ENCODE peak calls at places on chromosomes 13 and 19, in nine cellular contexts. X is OCI-LY7; P is heart left ventricle; O is mesenchymal stem cell; F is heart right ventricle; T is psoas muscle; B is aorta; D is SK-N-SH; L is CD8-positive, alpha-beta memory T cell. A is an unnamed sample. For H3K4me1, the result is how much of the 10 kb centered on the place peaks cover.

GRCh38 chr19:30374791-30375650 is 2.8 kb downstream of the ZNF536 start:
- DNase-seq in X (no peak), P (no peak), O (no peak), F (no peak), T (no peak), B (no peak), D (peak), L (no peak), A (no peak)

GRCh38 chr19:35336166-35336955 is 7.4 kb downstream of the CD22 start:
- DNase-seq in X (no peak), P (no peak), O (no peak), F (no peak), T (no peak), B (no peak), D (no peak), L (no peak), A (no peak)

GRCh38 chr13:112623051-112623711 is 35.2 kb upstream of the TUBGCP3 start:
- DNase-seq in X (no peak), P (no peak), O (no peak), F (no peak), T (no peak), B (no peak), D (no peak), L (no peak), A (no peak)

GRCh38 chr13:85896516-85897450 is 97.6 kb upstream of the SLITRK6 start:
- DNase-seq in X (peak), P (no peak), O (peak), F (no peak), T (no peak), B (peak), D (peak), L (no peak), A (no peak)

GRCh38 chr13:90420683-90421082 is 926.8 kb upstream of the MIR17HG start:
- DNase-seq in X (no peak), P (no peak), O (no peak), F (no peak), T (no peak), B (no peak), D (no peak), L (no peak), A (no peak)

GRCh38 chr19:47099576-47100050 is 14.0 kb downstream of the ZC3H4 start:
- DNase-seq in X (no peak), P (no peak), O (no peak), F (no peak), T (peak), B (no peak), D (no peak), L (no peak), A (no peak)

GRCh38 chr13:98847780-98848179 is 95.3 kb upstream of the SLC15A1 start:
- DNase-seq in X (no peak), P (no peak), O (no peak), F (no peak), T (no peak), B (no peak), D (no peak), L (no peak), A (no peak)

GRCh38 chr13:25463496-25463895 is 91.7 kb downstream of the ATP8A2 start:
- DNase-seq in X (no peak), P (no peak), O (no peak), F (no peak), T (no peak), B (no peak), D (no peak), L (no peak), A (no peak)

GRCh38 chr13:101655435-101655834 is 203.0 kb downstream of the ITGBL1 start:
- DNase-seq in X (peak), P (no peak), O (no peak), F (no peak), T (no peak), B (no peak), D (no peak), L (no peak), A (no peak)

GRCh38 chr19:47560999-47561398 is 11.9 kb downstream of the ZNF541 start:
- DNase-seq in X (no peak), P (no peak), O (no peak), F (no peak), T (no peak), B (no peak), D (no peak), L (no peak), A (no peak)

GRCh38 chr19:18292810-18293641 is 11.6 kb upstream of the JUND start:
- DNase-seq in X (peak), P (peak), O (peak), F (peak), T (peak), B (peak), D (peak), L (no peak), A (peak)

GRCh38 chr19:35306473-35307246 is 14.7 kb downstream of the MAG start:
- DNase-seq in X (peak), P (no peak), O (no peak), F (no peak), T (no peak), B (no peak), D (no peak), L (no peak), A (peak)

GRCh38 chr19:36112678-36113077 is 1.7 kb downstream of the OVOL3 start:
- DNase-seq in X (no peak), P (no peak), O (no peak), F (no peak), T (no peak), B (no peak), D (no peak), L (no peak), A (no peak)

GRCh38 chr13:110590577-110590976 is 24.8 kb upstream of the NAXD start:
- DNase-seq in X (no peak), P (no peak), O (no peak), F (no peak), T (no peak), B (no peak), D (no peak), L (no peak), A (no peak)

GRCh38 chr19:16593181-16593580 is 21.0 kb upstream of the SLC35E1 start:
- DNase-seq in X (peak), P (no peak), O (no peak), F (no peak), T (no peak), B (no peak), D (no peak), L (no peak), A (no peak)

GRCh38 chr19:51207747-51208146 is 17.1 kb upstream of the CD33 start:
- DNase-seq in X (no peak), P (no peak), O (no peak), F (no peak), T (no peak), B (no peak), D (no peak), L (no peak), A (no peak)

GRCh38 chr19:35031072-35031881 is 1.0 kb downstream of the SCN1B start:
- DNase-seq in X (no peak), P (peak), O (peak), F (no peak), T (peak), B (no peak), D (no peak), L (no peak), A (no peak)

GRCh38 chr13:40672310-40673060 is 6.0 kb upstream of the FOXO1 start:
- DNase-seq in X (no peak), P (no peak), O (peak), F (no peak), T (no peak), B (no peak), D (peak), L (no peak), A (no peak)

GRCh38 chr19:46503848-46504453 is 8.3 kb upstream of the PNMA8B start:
- DNase-seq in X (no peak), P (no peak), O (no peak), F (no peak), T (no peak), B (no peak), D (peak), L (no peak), A (no peak)

GRCh38 chr19:23095406-23095805 is 21.4 kb upstream of the ZNF730 start:
- DNase-seq in X (no peak), P (no peak), O (no peak), F (no peak), T (no peak), B (no peak), D (no peak), L (no peak), A (no peak)

GRCh38 chr19:12825259-12826131 is 8.9 kb downstream of the RTBDN start:
- DNase-seq in X (no peak), P (no peak), O (peak), F (no peak), T (no peak), B (no peak), D (peak), L (no peak), A (no peak)

GRCh38 chr13:114101325-114101821 is 31.1 kb downstream of the RASA3 start:
- DNase-seq in X (no peak), P (peak), O (peak), F (no peak), T (peak), B (peak), D (peak), L (no peak), A (no peak)

GRCh38 chr13:43805681-43806128 is 18.9 kb upstream of the ENOX1 start:
- DNase-seq in X (no peak), P (no peak), O (peak), F (no peak), T (no peak), B (no peak), D (no peak), L (no peak), A (no peak)

GRCh38 chr13:99658266-99658991 is 157.2 kb downstream of the TM9SF2 start:
- DNase-seq in X (no peak), P (peak), O (peak), F (peak), T (peak), B (peak), D (peak), L (peak), A (peak)

GRCh38 chr13:47166341-47166740 is 269.5 kb upstream of the HTR2A start:
- DNase-seq in X (no peak), P (no peak), O (peak), F (no peak), T (no peak), B (no peak), D (no peak), L (no peak), A (no peak)

GRCh38 chr19:2744113-2744512 is 4.3 kb upstream of the SLC39A3 start:
- DNase-seq in X (no peak), P (no peak), O (no peak), F (no peak), T (no peak), B (no peak), D (no peak), L (no peak), A (no peak)

GRCh38 chr13:110641055-110642015 is 26.0 kb downstream of the NAXD start:
- DNase-seq in X (no peak), P (no peak), O (peak), F (peak), T (no peak), B (no peak), D (peak), L (no peak), A (no peak)

GRCh38 chr19:14408641-14409120 is 10.5 kb downstream of the DDX39A start:
- DNase-seq in X (no peak), P (no peak), O (no peak), F (no peak), T (no peak), B (no peak), D (no peak), L (no peak), A (no peak)

GRCh38 chr13:26964278-26965057 is 203.9 kb upstream of the GPR12 start:
- DNase-seq in X (peak), P (peak), O (peak), F (peak), T (no peak), B (no peak), D (no peak), L (no peak), A (peak)

GRCh38 chr13:113166266-113166665 is 7.8 kb downstream of the PROZ start:
- DNase-seq in X (no peak), P (no peak), O (no peak), F (no peak), T (no peak), B (no peak), D (no peak), L (no peak), A (no peak)

GRCh38 chr19:33134571-33135041 is 2.7 kb downstream of the WDR88 start:
- DNase-seq in X (no peak), P (no peak), O (no peak), F (no peak), T (no peak), B (no peak), D (peak), L (no peak), A (peak)

GRCh38 chr13:52446265-52446664 is 4.2 kb downstream of the VPS36 start:
- DNase-seq in X (no peak), P (no peak), O (no peak), F (no peak), T (no peak), B (no peak), D (no peak), L (no peak), A (no peak)

GRCh38 chr19:3982701-3983541 is 2.3 kb downstream of the EEF2 start:
- DNase-seq in X (no peak), P (peak), O (peak), F (peak), T (peak), B (no peak), D (peak), L (no peak), A (no peak)

GRCh38 chr19:31351212-31352193 is 2.3 kb upstream of the TSHZ3 start:
- DNase-seq in X (no peak), P (peak), O (peak), F (no peak), T (no peak), B (peak), D (peak), L (no peak), A (no peak)

GRCh38 chr13:67148219-67148583 is 81.9 kb downstream of the PCDH9 start:
- DNase-seq in X (no peak), P (no peak), O (peak), F (no peak), T (no peak), B (no peak), D (no peak), L (no peak), A (no peak)

GRCh38 chr19:54473071-54473941 is at the start of gene CDC42EP5:
- DNase-seq in X (no peak), P (peak), O (peak), F (peak), T (peak), B (peak), D (peak), L (no peak), A (no peak)

GRCh38 chr19:54470991-54471782 is 1.9 kb downstream of the CDC42EP5 start:
- DNase-seq in X (no peak), P (peak), O (peak), F (peak), T (peak), B (peak), D (no peak), L (no peak), A (no peak)

GRCh38 chr19:54470276-54470887 is 2.7 kb downstream of the CDC42EP5 start:
- DNase-seq in X (no peak), P (no peak), O (no peak), F (no peak), T (no peak), B (no peak), D (no peak), L (no peak), A (no peak)

GRCh38 chr19:54465367-54466109 is 2.0 kb upstream of the LENG9 start:
- DNase-seq in X (no peak), P (no peak), O (no peak), F (no peak), T (peak), B (peak), D (no peak), L (no peak), A (no peak)

GRCh38 chr19:54469496-54469934 is 3.6 kb downstream of the CDC42EP5 start:
- DNase-seq in X (no peak), P (peak), O (no peak), F (peak), T (peak), B (peak), D (no peak), L (no peak), A (no peak)
- H3K4me1 ChIP-seq in X (under half), P (under half), O (under half), F (under half), T (under half), B (under half), D (under half), L (under half), A (under half)

GRCh38 chr13:50916701-50917184 is 7.2 kb downstream of the RNASEH2B start:
- DNase-seq in X (peak), P (no peak), O (peak), F (peak), T (no peak), B (no peak), D (no peak), L (no peak), A (no peak)
- H3K4me1 ChIP-seq in X (half or more), P (under half), O (under half), F (under half), T (under half), B (under half), D (under half), L (under half), A (under half)

DNA sequence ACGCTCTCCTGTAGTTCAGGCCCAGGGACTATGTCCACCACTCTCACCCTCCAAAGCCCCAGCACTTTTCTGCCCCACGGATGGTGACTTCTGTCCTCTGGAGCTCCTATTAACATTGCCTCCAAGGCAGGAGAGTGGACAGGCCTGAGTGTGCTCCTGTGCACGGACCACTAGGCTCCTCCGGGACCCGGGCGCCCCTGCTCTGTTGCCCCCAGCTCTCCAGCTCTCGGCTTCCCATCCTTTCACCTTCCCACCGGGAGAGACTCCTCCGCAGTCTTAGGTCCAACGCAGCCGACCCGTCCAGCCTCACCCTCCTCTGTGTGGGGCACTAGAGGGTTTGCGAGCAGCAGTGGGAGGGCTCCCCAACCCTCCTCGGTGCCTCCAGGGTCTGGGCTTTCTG is 30.4 kb downstream of the CAPN12 start:
- DNase-seq in X (no peak), P (no peak), O (no peak), F (no peak), T (no peak), B (no peak), D (no peak), L (no peak), A (no peak)
- H3K4me1 ChIP-seq in X (under half), P (half or more), O (half or more), F (half or more), T (half or more), B (under half), D (under half), L (under half), A (under half)

GRCh38 chr19:40424637-40425449 is 949 bp downstream of the SERTAD1 start:
- DNase-seq in X (no peak), P (no peak), O (peak), F (no peak), T (no peak), B (no peak), D (no peak), L (no peak), A (no peak)

GRCh38 chr19:40423227-40423566 is 2.6 kb downstream of the SERTAD1 start:
- DNase-seq in X (no peak), P (no peak), O (no peak), F (no peak), T (no peak), B (no peak), D (no peak), L (no peak), A (no peak)

GRCh38 chr19:40422428-40423226 is 3.2 kb downstream of the SERTAD1 start:
- DNase-seq in X (no peak), P (no peak), O (no peak), F (no peak), T (no peak), B (no peak), D (peak), L (no peak), A (no peak)

GRCh38 chr19:40425450-40426287 is at the start of gene SERTAD1:
- DNase-seq in X (peak), P (peak), O (peak), F (peak), T (peak), B (peak), D (peak), L (peak), A (peak)

GRCh38 chr19:40423938-40424337 is 1.9 kb downstream of the SERTAD1 start:
- DNase-seq in X (no peak), P (no peak), O (no peak), F (no peak), T (no peak), B (no peak), D (no peak), L (no peak), A (no peak)
- H3K4me1 ChIP-seq in X (under half), P (under half), O (under half), F (under half), T (under half), B (under half), D (under half), L (under half), A (under half)

GRCh38 chr19:56119585-56119978 is 1.5 kb downstream of the ZNF787 start:
- DNase-seq in X (no peak), P (no peak), O (peak), F (no peak), T (peak), B (no peak), D (peak), L (no peak), A (no peak)

GRCh38 chr19:56120371-56121179 is 520 bp downstream of the ZNF787 start:
- DNase-seq in X (peak), P (peak), O (peak), F (peak), T (peak), B (peak), D (peak), L (peak), A (peak)

GRCh38 chr19:56118666-56119584 is 2.2 kb downstream of the ZNF787 start:
- DNase-seq in X (no peak), P (no peak), O (no peak), F (no peak), T (no peak), B (no peak), D (no peak), L (no peak), A (no peak)

GRCh38 chr19:56121180-56122167 is at the start of gene ZNF787:
- DNase-seq in X (peak), P (peak), O (peak), F (peak), T (peak), B (peak), D (peak), L (peak), A (peak)

DNA sequence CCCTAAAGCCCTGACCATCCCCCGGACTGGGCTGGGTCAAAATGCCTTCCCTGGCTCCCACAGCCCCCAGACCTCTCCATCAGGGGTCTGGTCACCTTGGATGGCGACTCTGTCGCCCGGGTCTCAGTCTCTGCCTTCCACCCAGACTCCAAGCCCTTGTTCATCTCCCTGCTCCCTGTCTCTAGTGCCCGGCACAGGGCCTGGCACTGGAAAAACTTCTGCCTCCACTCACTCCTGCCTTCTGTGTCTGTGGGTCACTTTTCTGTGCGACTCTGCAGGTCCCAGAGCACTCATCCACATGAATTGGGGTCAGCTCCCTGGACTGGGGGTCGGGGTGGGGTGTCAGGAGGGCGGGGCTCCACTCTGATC is 1.1 kb downstream of the ZNF787 start:
- DNase-seq in X (no peak), P (no peak), O (no peak), F (no peak), T (no peak), B (no peak), D (no peak), L (no peak), A (no peak)
- H3K4me1 ChIP-seq in X (under half), P (under half), O (under half), F (under half), T (under half), B (under half), D (under half), L (under half), A (under half)

DNA sequence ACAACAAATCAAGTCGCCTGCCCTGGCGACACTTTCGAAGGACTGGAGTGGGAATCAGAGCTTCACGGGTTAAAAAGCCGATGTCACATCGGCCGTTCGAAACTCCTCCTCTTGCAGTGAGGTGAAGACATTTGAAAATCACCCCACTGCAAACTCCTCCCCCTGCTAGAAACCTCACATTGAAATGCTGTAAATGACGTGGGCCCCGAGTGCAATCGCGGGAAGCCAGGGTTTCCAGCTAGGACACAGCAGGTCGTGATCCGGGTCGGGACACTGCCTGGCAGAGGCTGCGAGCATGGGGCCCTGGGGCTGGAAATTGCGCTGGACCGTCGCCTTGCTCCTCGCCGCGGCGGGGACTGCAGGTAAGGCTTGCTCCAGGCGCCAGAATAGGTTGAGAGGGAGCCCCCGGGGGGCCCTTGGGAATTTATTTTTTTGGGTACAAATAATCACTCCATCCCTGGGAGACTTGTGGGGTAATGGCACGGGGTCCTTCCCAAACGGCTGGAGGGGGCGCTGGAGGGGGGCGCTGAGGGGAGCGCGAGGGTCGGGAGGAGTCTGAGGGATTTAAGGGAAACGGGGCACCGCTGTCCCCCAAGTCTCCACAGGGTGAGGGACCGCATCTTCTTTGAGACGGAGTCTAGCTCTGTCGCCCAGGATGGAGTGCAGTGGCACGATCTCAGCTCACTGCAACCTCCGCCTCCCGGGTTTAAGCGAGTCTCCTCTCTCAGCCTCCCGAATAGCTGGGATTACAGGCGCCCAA is at the start of gene LDLR:
- DNase-seq in X (peak), P (peak), O (peak), F (peak), T (peak), B (peak), D (peak), L (peak), A (peak)
- H3K4me1 ChIP-seq in X (under half), P (under half), O (under half), F (under half), T (under half), B (under half), D (under half), L (half or more), A (under half)

A was measured in Peyer's patch.